ENCODE peak calls at places on chromosomes 11 and 22, in nine cellular contexts. Z, D, P, M, O, K, G, X and R are unnamed samples.

GRCh38 chr22:39242809-39243442 is 1.9 kb downstream of the PDGFB start:
- DNase-seq in X (no peak), D (peak), M (no peak), K (peak), G (no peak), O (no peak), Z (no peak), P (peak), R (peak)

GRCh38 chr11:126426820-126427749 is 71.6 kb downstream of the ST3GAL4 start:
- DNase-seq in Z (no peak), G (no peak), M (no peak), K (no peak), P (no peak), D (no peak), O (no peak), X (no peak), R (no peak)

GRCh38 chr22:38440747-38441350 is 14.2 kb downstream of the KCNJ4 start:
- DNase-seq in M (no peak), X (no peak), P (no peak), Z (no peak), D (no peak), G (no peak), K (no peak), O (no peak), R (no peak)

GRCh38 chr11:30143098-30143705 is 87.6 kb upstream of the FSHB start:
- DNase-seq in Z (no peak), M (peak), K (no peak), O (no peak), X (peak), D (peak), P (peak), G (peak), R (peak)

GRCh38 chr11:105969756-105970155 is 52.3 kb downstream of the MSANTD4 start:
- DNase-seq in D (no peak), K (no peak), X (no peak), O (no peak), M (no peak), Z (no peak), G (no peak), P (no peak), R (no peak)

GRCh38 chr11:12189543-12190235 is 79.3 kb downstream of the MICAL2 start:
- DNase-seq in O (no peak), K (peak), P (no peak), Z (no peak), M (no peak), G (no peak), D (peak), X (no peak), R (no peak)

GRCh38 chr22:38124236-38124974 is 13.9 kb upstream of the BAIAP2L2 start:
- DNase-seq in O (no peak), K (no peak), M (no peak), D (no peak), X (no peak), P (peak), Z (no peak), G (no peak), R (no peak)

GRCh38 chr11:73980001-73980960 is 2.4 kb downstream of the UCP2 start:
- DNase-seq in X (peak), G (no peak), P (peak), O (no peak), K (peak), Z (peak), M (peak), D (peak), R (no peak)

GRCh38 chr22:44994399-44995281 is 15.2 kb downstream of the PHF21B start:
- DNase-seq in K (no peak), D (peak), X (no peak), M (peak), O (no peak), Z (no peak), G (no peak), P (no peak), R (no peak)

GRCh38 chr22:39153220-39153860 is 860 bp upstream of the CBX7 start:
- DNase-seq in X (no peak), Z (no peak), K (peak), P (peak), G (no peak), O (no peak), M (no peak), D (no peak), R (no peak)

GRCh38 chr22:37018086-37018814 is 997 bp downstream of the TST start:
- DNase-seq in Z (no peak), D (no peak), O (no peak), P (peak), G (no peak), K (peak), X (no peak), M (no peak), R (no peak)

GRCh38 chr22:44884968-44885805 is 124.6 kb downstream of the PHF21B start:
- DNase-seq in K (peak), G (no peak), X (no peak), O (peak), P (no peak), D (no peak), M (no peak), Z (no peak), R (peak)

GRCh38 chr11:11243790-11244469 is 109.1 kb downstream of the CSNK2A3 start:
- DNase-seq in P (peak), D (peak), M (peak), G (no peak), K (peak), X (no peak), O (no peak), Z (no peak), R (no peak)

GRCh38 chr22:26610983-26611382 is 6.8 kb downstream of the CRYBB1 start:
- DNase-seq in X (no peak), O (no peak), M (no peak), P (no peak), D (no peak), K (no peak), G (peak), Z (no peak), R (no peak)